ENCODE peak calls at places on chromosomes 4 and X, in four cellular contexts. G, Q, E and T are unnamed samples.

GRCh38 chr4:170497105-170497504 is 407.3 kb upstream of the AADAT start:
- DNase-seq in Q (no peak), E (no peak), G (no peak), T (no peak)

GRCh38 chr4:55177461-55177860 is 52.1 kb upstream of the KDR start:
- DNase-seq in G (no peak), E (no peak), Q (no peak), T (no peak)

GRCh38 chr4:109588176-109588575 is 28.1 kb downstream of the MCUB start:
- DNase-seq in Q (no peak), G (no peak), E (no peak), T (no peak)

GRCh38 chr4:46956451-46956850 is 36.9 kb downstream of the GABRA4 start:
- DNase-seq in E (no peak), G (no peak), Q (no peak), T (no peak)

GRCh38 chr4:926538-926937 is 5.6 kb downstream of the GAK start:
- DNase-seq in E (peak), Q (no peak), G (no peak), T (no peak)

GRCh38 chr4:8427761-8428287 is 12.7 kb downstream of the ACOX3 start:
- DNase-seq in E (no peak), G (peak), Q (no peak), T (no peak)

GRCh38 chrX:123822965-123823364 is 36.9 kb upstream of the XIAP start:
- DNase-seq in E (no peak), G (no peak), Q (no peak), T (no peak)

GRCh38 chrX:3651272-3651671 is 62.2 kb downstream of the PRKX start:
- DNase-seq in E (no peak), G (no peak), Q (no peak), T (no peak)

GRCh38 chr4:52317981-52318380 is 266.9 kb downstream of the SPATA18 start:
- DNase-seq in Q (no peak), G (no peak), E (no peak), T (no peak)

GRCh38 chr4:68895561-68896198 is 55.9 kb downstream of the UGT2A3 start:
- DNase-seq in E (no peak), Q (no peak), G (no peak), T (no peak)

GRCh38 chr4:78370625-78371372 is 180.8 kb upstream of the ANXA3 start:
- DNase-seq in G (no peak), Q (no peak), E (no peak), T (no peak)

GRCh38 chrX:68942141-68942540 is 113.3 kb downstream of the EFNB1 start:
- DNase-seq in Q (peak), E (no peak), G (peak), T (peak)

GRCh38 chr4:102620697-102621497 is 119.7 kb downstream of the NFKB1 start:
- DNase-seq in Q (no peak), E (no peak), G (no peak), T (no peak)

GRCh38 chr4:150771374-150771773 is 189.4 kb downstream of the MAB21L2 start:
- DNase-seq in E (no peak), Q (no peak), G (no peak), T (no peak)

GRCh38 chrX:107450823-107451509 is 1.5 kb downstream of the FRMPD3 start:
- DNase-seq in E (no peak), G (no peak), Q (no peak), T (no peak)

GRCh38 chrX:47513697-47514085 is 30.7 kb upstream of the ZNF41 start:
- DNase-seq in E (no peak), G (no peak), Q (no peak), T (no peak)

GRCh38 chrX:72020788-72021187 is 110.1 kb downstream of the NHSL2 start:
- DNase-seq in G (no peak), Q (no peak), E (no peak), T (no peak)

GRCh38 chr4:53744446-53745160 is 153.3 kb upstream of the LNX1 start:
- DNase-seq in Q (no peak), G (no peak), E (no peak), T (no peak)

GRCh38 chr4:163167333-163167626 is 590 bp upstream of the NAF1 start:
- DNase-seq in E (no peak), G (no peak), Q (no peak), T (no peak)

GRCh38 chrX:40151211-40152172 is 53.7 kb upstream of the BCOR start:
- DNase-seq in Q (no peak), G (no peak), E (peak), T (peak)

DNA sequence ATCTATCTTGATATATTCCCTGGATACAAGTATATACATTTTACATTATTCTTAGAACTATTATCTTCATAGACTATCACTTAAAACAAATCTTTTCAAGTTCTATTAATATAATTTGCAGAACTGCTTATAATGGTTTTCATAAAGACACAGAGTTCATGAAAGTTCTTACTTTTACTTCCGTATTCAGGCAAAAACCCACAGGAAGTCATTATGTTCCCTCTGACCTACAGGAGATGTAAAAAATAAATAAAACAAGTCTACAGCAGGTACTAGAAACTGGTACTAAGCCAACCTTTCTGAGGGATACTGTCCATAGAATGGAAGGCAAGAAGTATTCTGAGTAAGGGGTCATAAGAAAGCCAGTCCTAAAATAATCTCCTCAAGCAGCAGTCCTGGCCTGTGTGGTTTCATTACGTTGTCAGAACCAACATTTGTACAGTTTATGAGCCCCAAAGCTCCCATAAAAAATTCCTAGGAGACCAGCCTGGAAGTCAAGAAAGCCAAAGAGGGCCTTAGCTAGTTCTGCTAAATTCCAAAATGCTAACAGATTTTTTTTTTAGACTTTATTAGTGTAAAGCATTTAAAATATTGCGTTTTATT is 68.6 kb downstream of the CAMK2D start:
- DNase-seq in E (no peak), Q (no peak), G (no peak), T (no peak)
- H3K4me3 ChIP-seq in E (no peak), Q (no peak), G (no peak), T (no peak)

DNA sequence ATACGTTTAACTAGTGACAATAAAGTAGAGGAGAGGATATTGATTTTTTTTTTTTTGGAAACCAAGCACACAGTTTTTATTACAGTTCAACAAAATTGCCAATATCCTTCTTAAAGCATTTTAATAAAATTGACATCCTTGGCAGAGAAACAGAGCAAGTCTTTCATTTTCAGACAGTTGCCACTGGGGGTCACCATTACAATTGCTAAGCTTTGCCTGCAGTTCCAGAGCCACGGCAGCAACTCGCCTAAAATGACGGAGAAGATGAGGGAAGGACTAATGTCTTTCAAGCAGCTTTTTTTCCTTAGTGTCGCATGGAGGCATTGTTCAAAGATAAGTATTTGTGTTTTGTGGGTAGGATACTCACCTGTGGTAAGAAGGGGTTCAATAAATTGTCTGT is 507.8 kb upstream of the ARX start:
- DNase-seq in Q (no peak), G (no peak), E (no peak), T (no peak)
- TF ChIP-seq CTCF in Q (no peak), G (no peak), E (peak), T (no peak)

GRCh38 chr4:161555689-161556660 is 607.8 kb downstream of the FSTL5 start:
- DNase-seq in E (no peak), Q (no peak), G (no peak), T (no peak)
- H3K4me3 ChIP-seq in E (no peak), Q (no peak), G (no peak), T (no peak)

GRCh38 chr4:137226900-137227299 is 305.4 kb downstream of the PCDH18 start:
- DNase-seq in E (no peak), Q (no peak), G (no peak), T (no peak)
- TF ChIP-seq CTCF in E (peak), Q (no peak), G (no peak), T (no peak)

GRCh38 chr4:153969542-153969941 is 180.7 kb upstream of the SFRP2 start:
- DNase-seq in E (no peak), G (no peak), Q (no peak), T (no peak)
- H3K4me3 ChIP-seq in E (no peak), G (no peak), Q (no peak), T (no peak)

GRCh38 chr4:108512615-108513505 is 107.5 kb upstream of the RPL34 start:
- DNase-seq in Q (no peak), E (no peak), G (no peak), T (no peak)
- TF ChIP-seq CTCF in Q (no peak), E (peak), G (peak), T (no peak)

DNA sequence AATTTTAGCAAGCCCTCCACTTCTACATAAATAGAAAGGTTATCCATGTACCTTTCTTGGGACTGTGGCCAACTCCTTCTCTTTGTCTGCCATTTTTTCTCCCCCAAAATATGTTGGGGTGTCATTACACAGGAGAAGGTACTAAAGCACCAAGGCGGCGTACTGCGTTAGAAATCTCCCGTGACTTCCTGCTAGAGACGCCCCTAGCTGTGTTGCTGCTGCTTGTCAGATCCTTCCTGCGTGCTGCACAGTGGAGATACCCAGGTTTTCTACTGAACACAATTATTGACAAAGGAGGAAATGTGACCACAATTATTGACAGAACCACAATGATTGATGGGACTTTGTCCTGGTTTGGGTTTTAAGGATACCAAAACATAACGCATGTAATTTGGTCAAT is 97.7 kb downstream of the EFHC2 start:
- DNase-seq in E (no peak), G (no peak), Q (no peak), T (no peak)
- H3K4me3 ChIP-seq in E (no peak), G (no peak), Q (no peak), T (no peak)

GRCh38 chrX:132594129-132594528 is 105.3 kb upstream of the MBNL3 start:
- DNase-seq in Q (no peak), G (no peak), E (no peak), T (no peak)

GRCh38 chrX:132591719-132592275 is 103.0 kb upstream of the MBNL3 start:
- DNase-seq in G (no peak), E (no peak), Q (no peak), T (no peak)

GRCh38 chrX:132590350-132591026 is 101.7 kb upstream of the MBNL3 start:
- DNase-seq in G (no peak), E (no peak), Q (no peak), T (no peak)

DNA sequence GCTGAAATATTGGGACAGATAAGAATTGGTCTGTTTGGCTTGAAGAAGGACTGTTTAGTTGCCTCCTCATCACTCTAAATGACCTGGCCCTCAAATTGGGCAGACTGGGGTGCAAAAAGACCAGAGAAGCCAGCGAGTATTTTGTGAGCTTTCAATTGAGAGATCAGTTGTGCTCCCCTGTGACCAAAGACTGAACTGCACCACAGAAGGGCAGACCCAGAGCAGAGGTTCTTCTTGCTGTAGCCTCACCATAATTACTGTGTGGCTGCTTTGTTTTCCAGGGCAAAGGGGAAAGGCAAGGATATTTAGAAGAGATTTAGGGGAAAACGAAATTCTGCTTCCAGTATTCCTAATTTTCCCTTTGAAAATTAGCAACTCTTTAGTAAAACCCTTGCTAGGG is 104.0 kb upstream of the MBNL3 start:
- DNase-seq in G (no peak), Q (no peak), E (no peak), T (no peak)
- TF ChIP-seq CTCF in G (no peak), Q (no peak), E (peak), T (no peak)

GRCh38 chrX:147912093-147912801 is 528 bp downstream of the FMR1 start:
- DNase-seq in E (peak), Q (no peak), G (peak), T (no peak)

GRCh38 chrX:147911192-147912022 is at the start of gene FMR1:
- DNase-seq in G (peak), Q (peak), E (peak), T (peak)

GRCh38 chrX:147916375-147916968 is 4.8 kb downstream of the FMR1 start:
- DNase-seq in E (no peak), Q (no peak), G (no peak), T (no peak)

GRCh38 chrX:147914609-147915008 is 2.9 kb downstream of the FMR1 start:
- DNase-seq in Q (no peak), G (no peak), E (no peak), T (no peak)

DNA sequence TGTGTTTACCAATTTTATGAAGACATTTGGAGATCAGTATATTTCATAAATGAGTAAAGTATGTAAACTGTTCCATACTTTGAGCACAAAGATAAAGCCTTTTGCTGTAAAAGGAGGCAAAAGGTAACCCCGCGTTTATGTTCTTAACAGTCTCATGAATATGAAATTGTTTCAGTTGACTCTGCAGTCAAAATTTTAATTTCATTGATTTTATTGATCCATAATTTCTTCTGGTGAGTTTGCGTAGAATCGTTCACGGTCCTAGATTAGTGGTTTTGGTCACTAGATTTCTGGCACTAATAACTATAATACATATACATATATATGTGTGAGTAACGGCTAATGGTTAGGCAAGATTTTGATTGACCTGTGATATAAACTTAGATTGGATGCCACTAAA is 1.9 kb downstream of the FMR1 start:
- DNase-seq in Q (no peak), G (no peak), E (no peak), T (no peak)
- H3K4me3 ChIP-seq in Q (peak), G (no peak), E (peak), T (peak)

DNA sequence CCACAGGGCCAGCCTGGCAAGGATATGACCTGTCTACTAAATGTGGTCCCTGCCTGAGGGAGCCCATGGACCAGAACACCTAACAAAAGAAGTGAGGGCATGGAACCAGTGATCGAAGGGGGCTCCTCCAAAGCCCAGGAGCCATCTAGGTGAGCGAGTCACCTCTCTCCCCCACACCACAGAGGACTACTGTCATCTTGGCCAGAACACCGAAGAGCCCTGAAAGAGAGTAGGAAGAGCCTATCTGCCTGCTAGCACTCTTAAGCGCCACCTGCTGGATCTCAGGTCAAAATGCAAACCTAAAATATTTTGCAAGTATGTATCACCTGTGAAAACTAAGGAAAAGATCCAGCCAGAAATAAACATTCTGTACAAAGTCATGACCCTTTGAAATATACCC is 137.9 kb upstream of the ZXDB start:
- DNase-seq in E (no peak), Q (no peak), G (no peak), T (no peak)
- TF ChIP-seq CTCF in E (peak), Q (no peak), G (peak), T (no peak)